ENCODE peak calls at places on chromosomes 12 and 14, in five cellular contexts. L is foreskin fibroblast, W is ovary, B is sigmoid colon, A is fibroblast of villous mesenchyme. Q is an unnamed sample.

GRCh38 chr14:60720962-60721330 is 3.2 kb downstream of the SIX4 start:
- DNase-seq in A (no peak), B (no peak), W (no peak), L (no peak), Q (no peak)

GRCh38 chr12:7113389-7113871 is 4.4 kb upstream of the C1RL start:
- DNase-seq in L (no peak), W (peak; percentile 32), A (peak; percentile 53), B (peak; percentile 67), Q (no peak)

GRCh38 chr12:72030272-72030671 is 91.6 kb downstream of the TPH2 start:
- DNase-seq in A (no peak), B (no peak), L (no peak), W (no peak), Q (no peak)

GRCh38 chr12:116642683-116643082 is 83.5 kb downstream of the MAP1LC3B2 start:
- DNase-seq in W (no peak), A (no peak), B (no peak), L (no peak), Q (no peak)

GRCh38 chr12:40784102-40784501 is 91.9 kb downstream of the CNTN1 start:
- DNase-seq in A (no peak), B (no peak), W (no peak), L (no peak), Q (no peak)

GRCh38 chr12:53569174-53569557 is 57.0 kb downstream of the ATF7 start:
- DNase-seq in A (peak; percentile 76), L (peak; percentile 12), W (no peak), B (no peak), Q (peak; percentile 41)

GRCh38 chr12:104414581-104415305 is 42.0 kb upstream of the CHST11 start:
- DNase-seq in B (no peak), W (no peak), L (no peak), A (no peak), Q (no peak)

GRCh38 chr14:26389646-26390508 is 208.0 kb downstream of the NOVA1 start:
- DNase-seq in W (no peak), B (no peak), A (peak; percentile 6), L (peak; percentile 2), Q (no peak)

GRCh38 chr12:15899282-15899870 is 11.8 kb upstream of the DERA start:
- DNase-seq in A (peak; percentile 46), W (no peak), L (no peak), B (no peak), Q (no peak)

GRCh38 chr14:64910847-64911495 is 3.3 kb upstream of the CHURC1 start:
- DNase-seq in B (no peak), A (peak; percentile 50), L (peak; percentile 36), W (no peak), Q (peak; percentile 42)

GRCh38 chr12:13085968-13086686 is 17.3 kb downstream of the GSG1 start:
- DNase-seq in L (no peak), B (no peak), A (peak; percentile 92), W (no peak), Q (no peak)

GRCh38 chr12:122102331-122102730 is 23.8 kb downstream of the MLXIP start:
- DNase-seq in A (peak; percentile 55), B (peak; percentile 72), W (no peak), L (no peak), Q (no peak)

GRCh38 chr12:44053550-44054243 is 217.8 kb downstream of the TMEM117 start:
- DNase-seq in W (no peak), B (no peak), L (no peak), A (no peak), Q (peak; percentile 3)

GRCh38 chr14:69863083-69863482 is 16.1 kb upstream of the SMOC1 start:
- DNase-seq in L (no peak), W (no peak), B (no peak), A (no peak), Q (no peak)

GRCh38 chr14:101193126-101193844 is 289.8 kb upstream of the RTL1 start:
- DNase-seq in L (no peak), W (peak; percentile 24), B (peak; percentile 29), A (no peak), Q (no peak)

GRCh38 chr14:55201219-55202096 is 10.1 kb upstream of the DLGAP5 start:
- DNase-seq in W (no peak), L (no peak), B (no peak), A (no peak), Q (no peak)

GRCh38 chr12:96233941-96234461 is 39.8 kb downstream of the ELK3 start:
- DNase-seq in W (peak; percentile 94), B (peak; percentile 99), L (peak; percentile 94), A (peak; percentile 82), Q (peak; percentile 97)

GRCh38 chr12:15846887-15847286 is 35.3 kb upstream of the STRAP start:
- DNase-seq in A (peak; percentile 72), B (peak; percentile 70), L (peak; percentile 47), W (no peak), Q (no peak)

GRCh38 chr12:129927316-129927900 is 23.6 kb upstream of the TMEM132D start:
- DNase-seq in L (no peak), W (no peak), B (no peak), A (no peak), Q (no peak)

GRCh38 chr14:69693823-69694729 is 72.9 kb upstream of the SRSF5 start:
- DNase-seq in A (no peak), B (no peak), W (peak; percentile 64), L (no peak), Q (no peak)

GRCh38 chr12:120267736-120268135 is 2.2 kb upstream of the PXN start:
- DNase-seq in A (no peak), W (no peak), L (no peak), B (no peak), Q (no peak)

GRCh38 chr12:91562476-91562875 is 379.9 kb upstream of the DCN start:
- DNase-seq in B (no peak), A (peak; percentile 20), L (peak; percentile 14), W (no peak), Q (no peak)

GRCh38 chr14:105334383-105335230 is 20.1 kb downstream of the PACS2 start:
- DNase-seq in A (no peak), L (no peak), W (no peak), B (no peak), Q (no peak)

GRCh38 chr12:49887536-49888401 is 15.9 kb downstream of the FAIM2 start:
- DNase-seq in A (no peak), B (peak; percentile 57), L (no peak), W (no peak), Q (no peak)

GRCh38 chr12:111446631-111447570 is 41.2 kb downstream of the SH2B3 start:
- DNase-seq in L (no peak), W (no peak), B (peak; percentile 64), A (no peak), Q (no peak)

GRCh38 chr14:92520102-92520651 is 6.6 kb downstream of the RIN3 start:
- DNase-seq in W (no peak), A (no peak), L (no peak), B (peak; percentile 43), Q (no peak)

GRCh38 chr14:94144765-94145164 is 15.4 kb upstream of the IFI27L2 start:
- DNase-seq in B (no peak), L (no peak), A (no peak), W (no peak), Q (no peak)

GRCh38 chr12:31011746-31012567 is 61.7 kb upstream of the DDX11 start:
- DNase-seq in W (no peak), A (no peak), L (no peak), B (peak; percentile 42), Q (no peak)
- TF ChIP-seq CTCF in W (no peak), A (peak; percentile 52), L (no peak), B (no peak), Q (peak; percentile 59)

DNA sequence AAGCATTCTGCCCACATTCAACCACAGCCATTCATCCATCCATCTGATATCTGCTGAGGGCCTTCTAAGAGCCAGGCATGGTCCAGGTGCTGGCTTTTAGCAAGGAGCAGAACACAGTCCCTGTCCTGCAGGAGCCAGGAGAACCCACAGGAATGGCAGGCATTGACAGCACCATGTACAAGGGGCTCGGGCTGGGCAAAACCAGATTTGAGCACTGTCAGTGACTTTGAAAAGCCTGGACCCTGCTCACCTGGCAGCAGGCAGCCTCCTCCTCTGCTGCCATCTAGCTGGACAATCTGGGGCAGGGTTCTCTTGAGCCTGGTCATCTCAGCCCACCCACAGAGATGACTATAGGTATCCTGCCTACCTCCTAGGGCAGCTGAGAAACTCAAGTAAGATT is 136.9 kb downstream of the ZFP36L1 start:
- DNase-seq in L (no peak), W (no peak), B (no peak), A (no peak), Q (no peak)
- TF ChIP-seq CTCF in L (peak; percentile 6), W (no peak), B (no peak), A (peak; percentile 15), Q (peak; percentile 30)

DNA sequence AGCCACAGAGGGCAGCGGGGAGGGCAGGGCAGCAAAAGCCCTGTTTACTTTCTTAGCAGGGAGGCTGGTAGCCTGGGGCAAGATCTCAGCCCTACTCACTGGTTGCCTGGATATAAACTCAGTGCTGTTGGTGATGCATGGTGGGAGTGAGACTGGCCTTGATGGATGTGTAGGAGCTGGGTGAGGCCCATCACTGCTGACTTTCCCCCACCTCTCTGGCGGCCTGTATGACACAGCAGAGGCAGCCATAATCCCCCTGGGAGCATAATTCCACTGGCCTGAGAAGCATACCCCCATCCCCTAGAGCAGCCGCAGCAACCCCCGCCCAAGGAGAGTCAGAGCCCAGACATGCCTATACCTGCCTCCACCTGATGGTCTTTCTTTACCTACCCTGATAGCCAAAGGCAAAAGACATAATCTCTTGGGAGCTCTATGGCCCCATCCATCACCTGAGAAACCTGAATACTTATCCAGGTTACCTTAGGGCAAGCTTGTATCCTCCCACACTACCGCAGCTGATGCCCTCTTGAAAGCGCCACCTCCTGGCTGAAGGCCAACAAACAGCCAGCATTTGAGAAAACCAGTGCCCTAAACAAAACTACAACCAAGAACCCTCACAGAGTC is 59.3 kb downstream of the DNAI7 start:
- DNase-seq in A (no peak), W (no peak), L (no peak), B (no peak), Q (peak; percentile 8)
- TF ChIP-seq CTCF in A (no peak), W (no peak), L (no peak), B (no peak), Q (no peak)

GRCh38 chr14:44962573-44963528 is 861 bp downstream of the TOGARAM1 start:
- DNase-seq in W (peak; percentile 79), A (peak; percentile 60), L (peak; percentile 28), B (peak; percentile 87), Q (peak; percentile 11)

GRCh38 chr14:44960646-44961045 is 1.1 kb downstream of the KLHL28 start:
- DNase-seq in B (no peak), L (no peak), W (no peak), A (peak; percentile 16), Q (no peak)

GRCh38 chr14:44961730-44962572 is at the start of the genes KLHL28 and TOGARAM1:
- DNase-seq in L (peak; percentile 99), W (peak; percentile 96), A (peak; percentile 100), B (peak; percentile 99), Q (peak; percentile 100)

GRCh38 chr14:44960146-44960545 is 1.6 kb downstream of the KLHL28 start:
- DNase-seq in A (peak; percentile 26), L (no peak), W (no peak), B (no peak), Q (no peak)

GRCh38 chr14:44961151-44961729 is 507 bp downstream of the KLHL28 start:
- DNase-seq in W (peak; percentile 67), A (peak; percentile 74), B (peak; percentile 82), L (peak; percentile 28), Q (peak; percentile 33)
- TF ChIP-seq CTCF in W (no peak), A (no peak), B (no peak), L (no peak), Q (no peak)

Q was measured in HFFc6.